ENCODE peak calls at places on chromosomes 4 and X, in nine cellular contexts. L, S, A, J, Q, R, C, G and K are unnamed samples.
A peak's percentile ranks its signal among the peaks of the same experiment; 100 is the strongest.

GRCh38 chrX:78384486-78384885 is 57.1 kb upstream of the CYSLTR1 start:
- DNase-seq in L (no peak), S (no peak), A (no peak), J (no peak), Q (no peak), R (no peak), C (no peak), G (no peak), K (no peak)

GRCh38 chr4:75637176-75637575 is 6.8 kb upstream of the CDKL2 start:
- DNase-seq in L (peak; percentile 63), S (no peak), A (no peak), J (no peak), Q (no peak), R (no peak), C (no peak), G (no peak), K (no peak)

GRCh38 chr4:114028071-114028470 is 48.6 kb upstream of the ARSJ start:
- DNase-seq in L (no peak), S (no peak), A (no peak), J (no peak), Q (no peak), R (no peak), C (no peak), G (no peak), K (no peak)

GRCh38 chrX:40184968-40185367 is 87.2 kb upstream of the BCOR start:
- DNase-seq in L (no peak), S (no peak), A (no peak), J (no peak), Q (no peak), R (no peak), C (no peak), G (no peak), K (no peak)

GRCh38 chr4:150862829-150863228 is 152.3 kb downstream of the LRBA start:
- DNase-seq in L (no peak), S (no peak), A (no peak), J (no peak), Q (no peak), R (no peak), C (no peak), G (no peak), K (no peak)

GRCh38 chrX:154051210-154051810 is 31.6 kb upstream of the IRAK1 start:
- DNase-seq in L (no peak), S (peak; percentile 11), A (peak; percentile 70), J (peak; percentile 31), Q (peak; percentile 58), R (peak; percentile 72), C (peak; percentile 53), G (peak; percentile 27), K (peak; percentile 47)

GRCh38 chr4:1604181-1604705 is 79.9 kb downstream of the FAM53A start:
- DNase-seq in L (no peak), S (no peak), A (no peak), J (no peak), Q (peak; percentile 10), R (no peak), C (peak; percentile 5), G (no peak), K (no peak)

GRCh38 chrX:151871244-151871643 is 41.4 kb upstream of the MAGEA4 start:
- DNase-seq in L (peak; percentile 81), S (no peak), A (no peak), J (no peak), Q (no peak), R (no peak), C (peak; percentile 61), G (no peak), K (no peak)

GRCh38 chr4:176340871-176341685 is 21.3 kb downstream of the SPCS3 start:
- DNase-seq in L (no peak), S (no peak), A (no peak), J (peak; percentile 4), Q (no peak), R (no peak), C (no peak), G (peak; percentile 4), K (no peak)

GRCh38 chr4:41141910-41142309 is 72.4 kb downstream of the APBB2 start:
- DNase-seq in L (peak; percentile 80), S (no peak), A (no peak), J (no peak), Q (no peak), R (no peak), C (peak; percentile 91), G (no peak), K (no peak)

GRCh38 chr4:8904666-8905065 is 33.0 kb upstream of the HMX1 start:
- DNase-seq in L (no peak), S (no peak), A (no peak), J (no peak), Q (no peak), R (no peak), C (no peak), G (no peak), K (no peak)

GRCh38 chr4:70930530-70931256 is 28.5 kb downstream of the MOB1B start:
- DNase-seq in L (no peak), S (no peak), A (no peak), J (no peak), Q (no peak), R (no peak), C (no peak), G (peak; percentile 46), K (no peak)

GRCh38 chr4:72383439-72383838 is 185.6 kb downstream of the ADAMTS3 start:
- DNase-seq in L (no peak), S (no peak), A (no peak), J (no peak), Q (no peak), R (no peak), C (no peak), G (no peak), K (no peak)